ENCODE peak calls at places on chromosomes 5 and 9, in nine cellular contexts. S, B, A, O, Y, X, I, M and N are unnamed samples.
A peak's percentile ranks its signal among the peaks of the same experiment; 100 is the strongest.

GRCh38 chr9:20512106-20512505 is 110.2 kb downstream of the MLLT3 start:
- DNase-seq in Y (no peak), O (peak; percentile 65), I (no peak), X (no peak), B (peak; percentile 32), A (no peak), M (no peak), S (no peak), N (no peak)

GRCh38 chr5:141182248-141182647 is at the start of gene PCDHB16:
- DNase-seq in S (no peak), Y (no peak), X (no peak), O (peak; percentile 71), I (peak; percentile 64), A (no peak), M (no peak), B (peak; percentile 39), N (no peak)

GRCh38 chr9:130172858-130173461 is 756 bp downstream of the NCS1 start:
- DNase-seq in O (peak; percentile 95), M (no peak), S (no peak), X (no peak), Y (peak; percentile 6), A (peak; percentile 7), B (peak; percentile 39), I (peak; percentile 68), N (no peak)

GRCh38 chr5:103439007-103439406 is 123.6 kb downstream of the NUDT12 start:
- DNase-seq in M (no peak), O (no peak), B (no peak), A (no peak), X (no peak), I (no peak), S (no peak), Y (no peak), N (no peak)

GRCh38 chr9:93098236-93098946 is 2.4 kb downstream of the CARD19 start:
- DNase-seq in A (peak; percentile 48), M (peak; percentile 56), O (peak; percentile 99), S (peak; percentile 94), X (peak; percentile 88), Y (peak; percentile 36), B (peak; percentile 95), I (peak; percentile 90), N (peak; percentile 89)

GRCh38 chr5:111411321-111411720 is 101.0 kb downstream of the STARD4 start:
- DNase-seq in S (no peak), B (peak; percentile 25), X (no peak), A (no peak), M (no peak), I (no peak), O (no peak), Y (no peak), N (peak; percentile 34)

GRCh38 chr5:123582570-123583293 is 70.8 kb downstream of the CSNK1G3 start:
- DNase-seq in M (no peak), I (no peak), A (no peak), S (no peak), O (no peak), X (no peak), B (peak; percentile 52), Y (no peak), N (no peak)

GRCh38 chr5:68344447-68345111 is 129.0 kb downstream of the PIK3R1 start:
- DNase-seq in O (no peak), A (no peak), B (peak; percentile 91), M (no peak), X (no peak), I (peak; percentile 55), S (no peak), Y (peak; percentile 9), N (no peak)

GRCh38 chr5:59001154-59001553 is 418.3 kb downstream of the RAB3C start:
- DNase-seq in X (no peak), I (no peak), S (no peak), B (no peak), A (no peak), M (no peak), Y (no peak), O (no peak), N (no peak)

GRCh38 chr5:175214152-175214551 is 229.8 kb downstream of the DRD1 start:
- DNase-seq in O (peak; percentile 92), I (peak; percentile 51), Y (no peak), B (peak; percentile 82), A (no peak), S (no peak), X (no peak), M (no peak), N (peak; percentile 77)

GRCh38 chr9:116342071-116342470 is 188.5 kb downstream of the PAPPA start:
- DNase-seq in A (no peak), S (no peak), X (no peak), Y (no peak), I (no peak), B (no peak), O (no peak), M (no peak), N (no peak)

GRCh38 chr5:55991768-55992486 is 2.8 kb downstream of the IL6ST start:
- DNase-seq in X (no peak), S (no peak), A (no peak), I (no peak), O (no peak), M (no peak), B (no peak), Y (no peak), N (no peak)

GRCh38 chr9:96327694-96328352 is 25.8 kb upstream of the HSD17B3 start:
- DNase-seq in O (no peak), Y (peak; percentile 8), I (peak; percentile 69), B (peak; percentile 69), S (no peak), A (peak; percentile 26), X (no peak), M (peak; percentile 3), N (no peak)

GRCh38 chr9:84711936-84712335 is 42.4 kb downstream of the NTRK2 start:
- DNase-seq in Y (no peak), M (no peak), I (peak; percentile 55), X (peak; percentile 39), O (no peak), S (no peak), B (peak; percentile 89), A (no peak), N (no peak)

GRCh38 chr9:80928697-80929096 is 760.6 kb downstream of the TLE1 start:
- DNase-seq in A (no peak), O (no peak), S (no peak), B (no peak), Y (no peak), M (no peak), X (no peak), I (no peak), N (no peak)

GRCh38 chr9:112179816-112180215 is 4.7 kb upstream of the SUSD1 start:
- DNase-seq in X (no peak), M (no peak), O (peak; percentile 50), S (no peak), Y (no peak), I (no peak), A (no peak), B (no peak), N (no peak)